ENCODE peak calls at places on chromosomes 1 and 21, in five cellular contexts. One of them, this sample, is unnamed.

GRCh38 chr1:201764166-201764565 is 64.8 kb upstream of the IPO9 start:
- DNase-seq in neural progenitor cell: no peak
- DNase-seq in brain microvascular endothelial cell: no peak
- DNase-seq in left lung: no peak
- DNase-seq in fibroblast of mammary gland: no peak
- DNase-seq in this sample: no peak

GRCh38 chr1:11342677-11343076 is 69.7 kb downstream of the UBIAD1 start:
- DNase-seq in neural progenitor cell: peak
- DNase-seq in brain microvascular endothelial cell: no peak
- DNase-seq in left lung: no peak
- DNase-seq in fibroblast of mammary gland: no peak
- DNase-seq in this sample: no peak

GRCh38 chr1:53026254-53026653 is 35.8 kb upstream of the PODN start:
- DNase-seq in neural progenitor cell: no peak
- DNase-seq in brain microvascular endothelial cell: no peak
- DNase-seq in left lung: no peak
- DNase-seq in fibroblast of mammary gland: no peak
- DNase-seq in this sample: no peak

GRCh38 chr1:223460566-223461189 is 67.5 kb downstream of the CCDC185 start:
- DNase-seq in neural progenitor cell: no peak
- DNase-seq in brain microvascular endothelial cell: no peak
- DNase-seq in left lung: no peak
- DNase-seq in fibroblast of mammary gland: no peak
- DNase-seq in this sample: no peak

GRCh38 chr1:18299441-18300338 is 181.0 kb upstream of the KLHDC7A start:
- DNase-seq in neural progenitor cell: peak
- DNase-seq in brain microvascular endothelial cell: no peak
- DNase-seq in left lung: no peak
- DNase-seq in fibroblast of mammary gland: peak
- DNase-seq in this sample: no peak

GRCh38 chr1:164380893-164381292 is 178.1 kb upstream of the PBX1 start:
- DNase-seq in neural progenitor cell: no peak
- DNase-seq in brain microvascular endothelial cell: peak
- DNase-seq in left lung: no peak
- DNase-seq in fibroblast of mammary gland: peak
- DNase-seq in this sample: no peak

GRCh38 chr1:233188061-233188460 is 107.5 kb downstream of the PCNX2 start:
- DNase-seq in neural progenitor cell: no peak
- DNase-seq in brain microvascular endothelial cell: no peak
- DNase-seq in left lung: no peak
- DNase-seq in fibroblast of mammary gland: no peak
- DNase-seq in this sample: no peak

GRCh38 chr1:204902674-204903073 is 32.0 kb downstream of the NFASC start:
- DNase-seq in neural progenitor cell: no peak
- DNase-seq in brain microvascular endothelial cell: no peak
- DNase-seq in left lung: no peak
- DNase-seq in fibroblast of mammary gland: no peak
- DNase-seq in this sample: no peak

GRCh38 chr1:36372617-36373016 is 13.1 kb downstream of the STK40 start:
- DNase-seq in neural progenitor cell: no peak
- DNase-seq in brain microvascular endothelial cell: no peak
- DNase-seq in left lung: no peak
- DNase-seq in fibroblast of mammary gland: no peak
- DNase-seq in this sample: no peak

GRCh38 chr1:201890223-201890622 is 1.5 kb downstream of the SHISA4 start:
- DNase-seq in neural progenitor cell: no peak
- DNase-seq in brain microvascular endothelial cell: no peak
- DNase-seq in left lung: no peak
- DNase-seq in fibroblast of mammary gland: no peak
- DNase-seq in this sample: no peak

GRCh38 chr1:219639843-219640606 is 27.1 kb upstream of the ZC3H11B start:
- DNase-seq in neural progenitor cell: no peak
- DNase-seq in brain microvascular endothelial cell: no peak
- DNase-seq in left lung: no peak
- DNase-seq in fibroblast of mammary gland: peak
- DNase-seq in this sample: peak

GRCh38 chr21:35032474-35033263 is 16.4 kb downstream of the RUNX1 start:
- DNase-seq in neural progenitor cell: no peak
- DNase-seq in brain microvascular endothelial cell: no peak
- DNase-seq in left lung: no peak
- DNase-seq in fibroblast of mammary gland: no peak
- DNase-seq in this sample: no peak

GRCh38 chr1:44696789-44697188 is 22.3 kb downstream of the ARMH1 start:
- DNase-seq in neural progenitor cell: no peak
- DNase-seq in brain microvascular endothelial cell: no peak
- DNase-seq in left lung: no peak
- DNase-seq in fibroblast of mammary gland: no peak
- DNase-seq in this sample: no peak

GRCh38 chr1:24266398-24266941 is 52.7 kb upstream of the GRHL3 start:
- DNase-seq in neural progenitor cell: no peak
- DNase-seq in brain microvascular endothelial cell: peak
- DNase-seq in left lung: no peak
- DNase-seq in fibroblast of mammary gland: peak
- DNase-seq in this sample: peak

GRCh38 chr1:201966171-201966570 is 10.9 kb downstream of the TIMM17A start:
- DNase-seq in neural progenitor cell: no peak
- DNase-seq in brain microvascular endothelial cell: no peak
- DNase-seq in left lung: no peak
- DNase-seq in fibroblast of mammary gland: no peak
- DNase-seq in this sample: no peak

GRCh38 chr1:62175568-62176179 is 19.0 kb upstream of the L1TD1 start:
- DNase-seq in neural progenitor cell: peak
- DNase-seq in brain microvascular endothelial cell: peak
- DNase-seq in left lung: no peak
- DNase-seq in fibroblast of mammary gland: peak
- DNase-seq in this sample: no peak

GRCh38 chr1:62884156-62884740 is 100.3 kb downstream of the ATG4C start:
- DNase-seq in neural progenitor cell: no peak
- DNase-seq in brain microvascular endothelial cell: no peak
- DNase-seq in left lung: no peak
- DNase-seq in fibroblast of mammary gland: no peak
- DNase-seq in this sample: no peak

GRCh38 chr1:110305875-110306420 is 33.2 kb upstream of the RBM15 start:
- DNase-seq in neural progenitor cell: no peak
- DNase-seq in brain microvascular endothelial cell: no peak
- DNase-seq in left lung: no peak
- DNase-seq in fibroblast of mammary gland: no peak
- DNase-seq in this sample: no peak

GRCh38 chr1:200075522-200075921 is 48.0 kb downstream of the NR5A2 start:
- DNase-seq in neural progenitor cell: peak
- DNase-seq in brain microvascular endothelial cell: no peak
- DNase-seq in left lung: no peak
- DNase-seq in fibroblast of mammary gland: no peak
- DNase-seq in this sample: no peak

GRCh38 chr1:186763107-186763506 is 65.6 kb upstream of the PLA2G4A start:
- DNase-seq in neural progenitor cell: no peak
- DNase-seq in brain microvascular endothelial cell: peak
- DNase-seq in left lung: no peak
- DNase-seq in fibroblast of mammary gland: peak
- DNase-seq in this sample: peak

GRCh38 chr1:44033041-44033575 is 1.8 kb upstream of the SLC6A9 start:
- DNase-seq in neural progenitor cell: no peak
- DNase-seq in brain microvascular endothelial cell: no peak
- DNase-seq in left lung: no peak
- DNase-seq in fibroblast of mammary gland: no peak
- DNase-seq in this sample: no peak

GRCh38 chr1:10901091-10901893 is 104.8 kb upstream of the CASZ1 start:
- DNase-seq in neural progenitor cell: no peak
- DNase-seq in brain microvascular endothelial cell: no peak
- DNase-seq in left lung: peak
- DNase-seq in fibroblast of mammary gland: peak
- DNase-seq in this sample: no peak

GRCh38 chr1:56755911-56756310 is 63.3 kb downstream of the FYB2 start:
- DNase-seq in neural progenitor cell: no peak
- DNase-seq in brain microvascular endothelial cell: no peak
- DNase-seq in left lung: no peak
- DNase-seq in fibroblast of mammary gland: no peak
- DNase-seq in this sample: no peak

GRCh38 chr21:29265690-29266479 is 32.8 kb upstream of the BACH1 start:
- DNase-seq in neural progenitor cell: no peak
- DNase-seq in brain microvascular endothelial cell: peak
- DNase-seq in left lung: no peak
- DNase-seq in fibroblast of mammary gland: peak
- DNase-seq in this sample: no peak

GRCh38 chr1:33429846-33430750 is 797 bp downstream of the PHC2 start:
- DNase-seq in neural progenitor cell: peak
- DNase-seq in brain microvascular endothelial cell: no peak
- DNase-seq in left lung: peak
- DNase-seq in fibroblast of mammary gland: no peak
- DNase-seq in this sample: no peak

GRCh38 chr1:147504801-147505303 is 36.4 kb upstream of the BCL9 start:
- DNase-seq in neural progenitor cell: peak
- DNase-seq in brain microvascular endothelial cell: peak
- DNase-seq in left lung: no peak
- DNase-seq in fibroblast of mammary gland: no peak
- DNase-seq in this sample: peak

GRCh38 chr1:924619-925323 is 1.0 kb downstream of the SAMD11 start:
- DNase-seq in neural progenitor cell: peak
- DNase-seq in brain microvascular endothelial cell: no peak
- DNase-seq in left lung: no peak
- DNase-seq in fibroblast of mammary gland: no peak
- DNase-seq in this sample: no peak

GRCh38 chr1:927234-927633 is 3.5 kb downstream of the SAMD11 start:
- DNase-seq in neural progenitor cell: no peak
- DNase-seq in brain microvascular endothelial cell: no peak
- DNase-seq in left lung: no peak
- DNase-seq in fibroblast of mammary gland: no peak
- DNase-seq in this sample: no peak

GRCh38 chr1:927741-928140 is 4.0 kb downstream of the SAMD11 start:
- DNase-seq in neural progenitor cell: no peak
- DNase-seq in brain microvascular endothelial cell: no peak
- DNase-seq in left lung: no peak
- DNase-seq in fibroblast of mammary gland: no peak
- DNase-seq in this sample: no peak

GRCh38 chr1:923991-924618 is 382 bp downstream of the SAMD11 start:
- DNase-seq in neural progenitor cell: no peak
- DNase-seq in brain microvascular endothelial cell: no peak
- DNase-seq in left lung: no peak
- DNase-seq in fibroblast of mammary gland: no peak
- DNase-seq in this sample: no peak

DNA sequence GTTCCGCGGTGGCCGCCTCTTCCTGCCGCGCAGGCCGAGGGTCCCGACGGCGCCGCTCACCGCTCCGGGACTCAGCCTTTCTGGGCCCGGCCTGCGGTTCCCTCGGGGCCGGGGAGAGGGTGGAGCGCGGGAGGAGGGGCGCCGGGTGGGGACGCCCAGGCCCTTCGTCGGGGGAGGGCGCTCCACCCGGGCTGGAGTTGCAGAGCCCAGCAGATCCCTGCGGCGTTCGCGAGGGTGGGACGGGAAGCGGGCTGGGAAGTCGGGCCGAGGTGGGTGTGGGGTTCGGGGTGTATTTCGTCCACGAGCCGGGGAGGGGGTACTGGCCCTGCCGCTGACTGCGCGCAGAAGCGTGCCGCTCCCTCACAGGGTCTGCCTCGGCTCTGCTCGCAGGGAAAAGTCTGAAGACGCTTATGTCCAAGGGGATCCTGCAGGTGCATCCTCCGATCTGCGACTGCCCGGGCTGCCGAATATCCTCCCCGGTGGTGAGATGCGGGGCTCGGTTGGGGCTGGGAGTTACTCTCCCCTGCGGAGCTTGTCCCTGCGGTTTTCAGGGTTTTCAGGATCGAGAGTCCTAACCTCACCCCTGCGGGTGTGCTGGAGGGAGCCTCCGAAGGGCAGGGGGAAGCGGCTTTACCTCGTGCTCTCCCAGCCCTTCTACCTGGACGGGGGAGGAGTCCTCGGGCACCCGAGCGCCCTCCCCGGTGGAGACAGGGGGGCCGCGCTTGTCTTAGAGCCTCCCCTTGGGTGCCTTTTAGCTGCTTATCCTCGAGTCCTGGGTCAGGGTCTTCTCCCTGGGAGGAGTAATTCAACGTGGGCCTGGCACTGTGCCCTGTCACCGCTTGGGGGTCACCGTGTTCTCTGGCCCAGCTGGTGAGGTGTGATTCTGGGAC is 2.1 kb downstream of the SAMD11 start:
- DNase-seq in neural progenitor cell: peak
- DNase-seq in brain microvascular endothelial cell: no peak
- DNase-seq in left lung: no peak
- DNase-seq in fibroblast of mammary gland: no peak
- DNase-seq in this sample: no peak
- H3K4me3 ChIP-seq in neural progenitor cell: peak
- H3K4me3 ChIP-seq in brain microvascular endothelial cell: peak
- H3K4me3 ChIP-seq in left lung: peak
- H3K4me3 ChIP-seq in fibroblast of mammary gland: no peak
- H3K4me3 ChIP-seq in this sample: peak

GRCh38 chr1:39917825-39918224 is 16.1 kb upstream of the MYCL start:
- DNase-seq in neural progenitor cell: peak
- DNase-seq in brain microvascular endothelial cell: no peak
- DNase-seq in left lung: no peak
- DNase-seq in fibroblast of mammary gland: no peak
- DNase-seq in this sample: no peak
- TF ChIP-seq CTCF in neural progenitor cell: peak
- TF ChIP-seq CTCF in brain microvascular endothelial cell: peak
- TF ChIP-seq CTCF in left lung: no peak
- TF ChIP-seq CTCF in fibroblast of mammary gland: no peak
- TF ChIP-seq CTCF in this sample: peak

GRCh38 chr1:30755334-30755733 is 2.2 kb downstream of the LAPTM5 start:
- DNase-seq in neural progenitor cell: no peak
- DNase-seq in brain microvascular endothelial cell: no peak
- DNase-seq in left lung: no peak
- DNase-seq in fibroblast of mammary gland: no peak
- DNase-seq in this sample: no peak

GRCh38 chr1:30756545-30757195 is 904 bp downstream of the LAPTM5 start:
- DNase-seq in neural progenitor cell: no peak
- DNase-seq in brain microvascular endothelial cell: peak
- DNase-seq in left lung: peak
- DNase-seq in fibroblast of mammary gland: peak
- DNase-seq in this sample: no peak

GRCh38 chr1:30757196-30757949 is at the start of gene LAPTM5:
- DNase-seq in neural progenitor cell: no peak
- DNase-seq in brain microvascular endothelial cell: peak
- DNase-seq in left lung: peak
- DNase-seq in fibroblast of mammary gland: peak
- DNase-seq in this sample: no peak

GRCh38 chr1:30755746-30756145 is 1.8 kb downstream of the LAPTM5 start:
- DNase-seq in neural progenitor cell: no peak
- DNase-seq in brain microvascular endothelial cell: no peak
- DNase-seq in left lung: no peak
- DNase-seq in fibroblast of mammary gland: no peak
- DNase-seq in this sample: no peak

DNA sequence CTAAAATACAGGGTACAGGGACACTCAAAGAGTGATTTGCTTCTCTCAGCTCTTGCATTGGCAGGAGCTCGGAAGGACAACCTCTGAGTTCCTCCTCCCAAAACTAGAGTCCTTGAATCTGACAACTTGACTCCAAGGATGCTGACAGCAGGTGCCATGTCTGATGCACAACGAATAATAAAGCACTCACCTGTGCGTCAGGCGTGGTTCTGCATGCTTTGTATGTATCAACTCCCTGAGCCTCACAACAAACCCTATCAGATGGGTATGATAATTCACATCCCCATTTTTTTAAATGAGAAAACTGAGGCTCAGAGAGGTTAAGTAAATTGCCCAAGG is 1.4 kb downstream of the LAPTM5 start:
- DNase-seq in neural progenitor cell: no peak
- DNase-seq in brain microvascular endothelial cell: no peak
- DNase-seq in left lung: no peak
- DNase-seq in fibroblast of mammary gland: no peak
- DNase-seq in this sample: no peak
- H3K4me3 ChIP-seq in neural progenitor cell: no peak
- H3K4me3 ChIP-seq in brain microvascular endothelial cell: no peak
- H3K4me3 ChIP-seq in left lung: no peak
- H3K4me3 ChIP-seq in fibroblast of mammary gland: no peak
- H3K4me3 ChIP-seq in this sample: no peak

GRCh38 chr1:166813508-166814223 is 25.6 kb upstream of the POGK start:
- DNase-seq in neural progenitor cell: no peak
- DNase-seq in brain microvascular endothelial cell: no peak
- DNase-seq in left lung: no peak
- DNase-seq in fibroblast of mammary gland: no peak
- DNase-seq in this sample: peak
- TF ChIP-seq CTCF in neural progenitor cell: no peak
- TF ChIP-seq CTCF in brain microvascular endothelial cell: no peak
- TF ChIP-seq CTCF in left lung: no peak
- TF ChIP-seq CTCF in fibroblast of mammary gland: no peak
- TF ChIP-seq CTCF in this sample: no peak

This sample was measured in retinal pigment epithelial cell.